ENCODE peak calls at places on chromosomes 5 and 9, in six cellular contexts. One of them, this sample, is unnamed.

GRCh38 chr9:72362680-72363139 is 2.3 kb downstream of the ZFAND5 start:
- DNase-seq in IMR-90: peak
- DNase-seq in mesendoderm: peak
- DNase-seq in neuronal stem cell: no peak
- DNase-seq in H1: no peak
- DNase-seq in trophoblast cell: no peak
- DNase-seq in this sample: peak

GRCh38 chr9:33814816-33815215 is 2.1 kb upstream of the UBE2R2 start:
- DNase-seq in IMR-90: no peak
- DNase-seq in mesendoderm: no peak
- DNase-seq in neuronal stem cell: no peak
- DNase-seq in H1: no peak
- DNase-seq in trophoblast cell: no peak
- DNase-seq in this sample: peak

GRCh38 chr5:71782771-71783770 is 64.0 kb downstream of the CARTPT start:
- DNase-seq in IMR-90: peak
- DNase-seq in mesendoderm: peak
- DNase-seq in neuronal stem cell: peak
- DNase-seq in H1: peak
- DNase-seq in trophoblast cell: peak
- DNase-seq in this sample: peak

GRCh38 chr9:126974604-126975003 is 60.0 kb downstream of the RALGPS1 start:
- DNase-seq in IMR-90: no peak
- DNase-seq in mesendoderm: no peak
- DNase-seq in neuronal stem cell: no peak
- DNase-seq in H1: no peak
- DNase-seq in trophoblast cell: no peak
- DNase-seq in this sample: no peak

GRCh38 chr5:14509556-14509955 is 72.0 kb upstream of the OTULINL start:
- DNase-seq in IMR-90: no peak
- DNase-seq in mesendoderm: no peak
- DNase-seq in neuronal stem cell: no peak
- DNase-seq in H1: no peak
- DNase-seq in trophoblast cell: no peak
- DNase-seq in this sample: no peak

GRCh38 chr5:56816546-56817081 is 1.3 kb downstream of the MAP3K1 start:
- DNase-seq in IMR-90: peak
- DNase-seq in mesendoderm: peak
- DNase-seq in neuronal stem cell: peak
- DNase-seq in H1: no peak
- DNase-seq in trophoblast cell: peak
- DNase-seq in this sample: peak

GRCh38 chr9:125343518-125344284 is 82.1 kb downstream of the GAPVD1 start:
- DNase-seq in IMR-90: peak
- DNase-seq in mesendoderm: peak
- DNase-seq in neuronal stem cell: peak
- DNase-seq in H1: peak
- DNase-seq in trophoblast cell: no peak
- DNase-seq in this sample: peak

GRCh38 chr9:23941051-23941450 is 115.0 kb upstream of the ELAVL2 start:
- DNase-seq in IMR-90: no peak
- DNase-seq in mesendoderm: no peak
- DNase-seq in neuronal stem cell: no peak
- DNase-seq in H1: no peak
- DNase-seq in trophoblast cell: no peak
- DNase-seq in this sample: no peak

GRCh38 chr5:93723005-93723404 is 18.4 kb downstream of the POU5F2 start:
- DNase-seq in IMR-90: peak
- DNase-seq in mesendoderm: no peak
- DNase-seq in neuronal stem cell: no peak
- DNase-seq in H1: no peak
- DNase-seq in trophoblast cell: no peak
- DNase-seq in this sample: no peak

GRCh38 chr9:6506571-6506970 is 93.6 kb downstream of the UHRF2 start:
- DNase-seq in IMR-90: peak
- DNase-seq in mesendoderm: no peak
- DNase-seq in neuronal stem cell: no peak
- DNase-seq in H1: no peak
- DNase-seq in trophoblast cell: no peak
- DNase-seq in this sample: peak

GRCh38 chr9:133477992-133478850 is 678 bp downstream of the SLC2A6 start:
- DNase-seq in IMR-90: peak
- DNase-seq in mesendoderm: peak
- DNase-seq in neuronal stem cell: peak
- DNase-seq in H1: no peak
- DNase-seq in trophoblast cell: peak
- DNase-seq in this sample: peak

GRCh38 chr9:25537857-25538256 is 140.4 kb downstream of the TUSC1 start:
- DNase-seq in IMR-90: no peak
- DNase-seq in mesendoderm: no peak
- DNase-seq in neuronal stem cell: no peak
- DNase-seq in H1: no peak
- DNase-seq in trophoblast cell: no peak
- DNase-seq in this sample: no peak

GRCh38 chr5:57816108-57816507 is 333.5 kb upstream of the ACTBL2 start:
- DNase-seq in IMR-90: peak
- DNase-seq in mesendoderm: peak
- DNase-seq in neuronal stem cell: no peak
- DNase-seq in H1: peak
- DNase-seq in trophoblast cell: no peak
- DNase-seq in this sample: peak

GRCh38 chr5:31362931-31363568 is 168.8 kb downstream of the DROSHA start:
- DNase-seq in IMR-90: peak
- DNase-seq in mesendoderm: no peak
- DNase-seq in neuronal stem cell: no peak
- DNase-seq in H1: no peak
- DNase-seq in trophoblast cell: peak
- DNase-seq in this sample: no peak

GRCh38 chr9:98326402-98327248 is 71.2 kb upstream of the TBC1D2 start:
- DNase-seq in IMR-90: peak
- DNase-seq in mesendoderm: peak
- DNase-seq in neuronal stem cell: no peak
- DNase-seq in H1: no peak
- DNase-seq in trophoblast cell: no peak
- DNase-seq in this sample: no peak

GRCh38 chr9:8205580-8205979 is 406.0 kb upstream of the DMAC1 start:
- DNase-seq in IMR-90: no peak
- DNase-seq in mesendoderm: no peak
- DNase-seq in neuronal stem cell: no peak
- DNase-seq in H1: no peak
- DNase-seq in trophoblast cell: no peak
- DNase-seq in this sample: peak

DNA sequence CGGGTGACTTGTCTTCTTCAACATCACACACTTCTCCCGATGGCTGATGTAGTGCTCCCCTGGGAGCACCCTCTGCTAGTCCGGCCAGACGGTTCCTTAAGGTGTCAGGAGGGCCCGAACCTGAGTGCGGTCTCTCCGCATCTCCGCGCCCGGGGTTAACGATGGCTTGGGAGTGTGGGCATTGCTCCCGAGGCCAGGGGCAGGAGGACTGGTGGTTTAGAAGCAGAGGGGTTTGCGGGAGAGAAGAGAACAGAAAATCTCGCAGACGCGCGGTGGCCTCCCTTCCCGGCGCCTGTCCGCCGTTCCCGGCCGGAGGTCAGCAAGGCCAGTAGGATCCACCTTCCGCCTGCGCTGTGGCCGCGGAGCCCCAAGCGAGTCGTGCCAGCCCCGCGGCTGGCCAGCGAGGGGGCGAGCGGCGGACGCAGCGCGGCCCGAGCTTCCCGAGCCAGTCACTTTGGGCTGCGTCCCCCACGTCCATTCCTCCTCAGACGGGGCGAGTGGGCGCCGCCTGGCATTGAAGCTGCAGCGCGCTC is 700 bp downstream of the CDO1 start:
- DNase-seq in IMR-90: no peak
- DNase-seq in mesendoderm: peak
- DNase-seq in neuronal stem cell: peak
- DNase-seq in H1: no peak
- DNase-seq in trophoblast cell: no peak
- DNase-seq in this sample: peak
- H3K4me3 ChIP-seq in IMR-90: peak
- H3K4me3 ChIP-seq in mesendoderm: peak
- H3K4me3 ChIP-seq in neuronal stem cell: peak
- H3K4me3 ChIP-seq in H1: peak
- H3K4me3 ChIP-seq in trophoblast cell: peak
- H3K4me3 ChIP-seq in this sample: peak

GRCh38 chr5:11504083-11504785 is 400.0 kb downstream of the CTNND2 start:
- DNase-seq in IMR-90: no peak
- DNase-seq in mesendoderm: no peak
- DNase-seq in neuronal stem cell: no peak
- DNase-seq in H1: no peak
- DNase-seq in trophoblast cell: no peak
- DNase-seq in this sample: no peak
- H2BK120ac ChIP-seq in IMR-90: no peak
- H2BK120ac ChIP-seq in mesendoderm: no peak
- H2BK120ac ChIP-seq in neuronal stem cell: no peak
- H2BK120ac ChIP-seq in H1: no peak
- H2BK120ac ChIP-seq in trophoblast cell: peak
- H2BK120ac ChIP-seq in this sample: no peak

DNA sequence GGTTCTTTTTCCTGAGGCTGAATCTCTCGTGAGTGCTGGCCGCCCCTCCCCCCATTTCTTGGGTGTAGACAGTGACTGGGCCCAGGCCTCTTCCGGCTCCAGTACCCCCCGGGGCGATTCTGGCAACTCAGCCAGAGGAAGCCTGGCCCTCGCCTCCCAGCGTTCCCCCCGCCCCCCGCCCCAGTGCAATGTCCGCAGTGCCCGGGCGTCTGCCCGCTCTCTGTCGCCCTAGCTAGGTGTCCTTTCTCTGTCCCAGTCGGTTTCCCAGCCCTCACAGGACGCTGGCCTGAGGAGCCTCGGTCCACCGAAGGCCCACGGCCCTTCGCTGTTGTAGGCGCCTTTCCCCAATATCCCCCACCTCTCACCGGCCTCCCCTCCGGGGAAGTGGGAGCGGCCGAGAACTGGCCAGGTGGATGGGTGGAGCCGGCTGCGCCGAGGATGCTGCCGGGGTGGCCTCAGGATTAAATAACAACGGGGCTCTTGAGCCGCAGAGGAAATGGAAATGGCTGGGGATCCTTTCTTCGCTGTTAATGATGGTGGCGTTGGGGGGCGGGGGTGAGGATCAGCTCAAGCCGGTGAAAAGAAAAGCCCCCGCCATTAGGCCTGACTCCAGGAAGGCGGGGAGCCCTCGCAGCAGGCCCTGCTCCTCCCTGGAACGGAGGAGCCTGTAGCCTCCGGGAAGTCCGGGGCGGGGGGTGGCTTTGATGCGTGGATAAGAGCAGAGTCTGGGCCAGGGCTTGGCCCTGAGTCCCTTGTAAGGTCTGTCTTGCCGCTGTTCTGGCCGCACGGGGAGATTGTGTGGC is 1.1 kb upstream of the SPRY4 start:
- DNase-seq in IMR-90: peak
- DNase-seq in mesendoderm: peak
- DNase-seq in neuronal stem cell: peak
- DNase-seq in H1: peak
- DNase-seq in trophoblast cell: peak
- DNase-seq in this sample: peak
- H2BK5ac ChIP-seq in IMR-90: peak
- H2BK5ac ChIP-seq in mesendoderm: peak
- H2BK5ac ChIP-seq in neuronal stem cell: peak
- H2BK5ac ChIP-seq in H1: peak
- H2BK5ac ChIP-seq in trophoblast cell: peak
- H2BK5ac ChIP-seq in this sample: peak

GRCh38 chr5:43038523-43038989 is 1.6 kb downstream of the ANXA2R start:
- DNase-seq in IMR-90: peak
- DNase-seq in mesendoderm: peak
- DNase-seq in neuronal stem cell: no peak
- DNase-seq in H1: no peak
- DNase-seq in trophoblast cell: no peak
- DNase-seq in this sample: peak

GRCh38 chr5:43037929-43038510 is 2.1 kb downstream of the ANXA2R start:
- DNase-seq in IMR-90: peak
- DNase-seq in mesendoderm: peak
- DNase-seq in neuronal stem cell: no peak
- DNase-seq in H1: no peak
- DNase-seq in trophoblast cell: no peak
- DNase-seq in this sample: peak

GRCh38 chr5:43039115-43039467 is 1.0 kb downstream of the ANXA2R start:
- DNase-seq in IMR-90: no peak
- DNase-seq in mesendoderm: no peak
- DNase-seq in neuronal stem cell: no peak
- DNase-seq in H1: no peak
- DNase-seq in trophoblast cell: no peak
- DNase-seq in this sample: no peak

GRCh38 chr5:43036409-43036808 is 3.7 kb downstream of the ANXA2R start:
- DNase-seq in IMR-90: no peak
- DNase-seq in mesendoderm: peak
- DNase-seq in neuronal stem cell: no peak
- DNase-seq in H1: no peak
- DNase-seq in trophoblast cell: no peak
- DNase-seq in this sample: no peak

DNA sequence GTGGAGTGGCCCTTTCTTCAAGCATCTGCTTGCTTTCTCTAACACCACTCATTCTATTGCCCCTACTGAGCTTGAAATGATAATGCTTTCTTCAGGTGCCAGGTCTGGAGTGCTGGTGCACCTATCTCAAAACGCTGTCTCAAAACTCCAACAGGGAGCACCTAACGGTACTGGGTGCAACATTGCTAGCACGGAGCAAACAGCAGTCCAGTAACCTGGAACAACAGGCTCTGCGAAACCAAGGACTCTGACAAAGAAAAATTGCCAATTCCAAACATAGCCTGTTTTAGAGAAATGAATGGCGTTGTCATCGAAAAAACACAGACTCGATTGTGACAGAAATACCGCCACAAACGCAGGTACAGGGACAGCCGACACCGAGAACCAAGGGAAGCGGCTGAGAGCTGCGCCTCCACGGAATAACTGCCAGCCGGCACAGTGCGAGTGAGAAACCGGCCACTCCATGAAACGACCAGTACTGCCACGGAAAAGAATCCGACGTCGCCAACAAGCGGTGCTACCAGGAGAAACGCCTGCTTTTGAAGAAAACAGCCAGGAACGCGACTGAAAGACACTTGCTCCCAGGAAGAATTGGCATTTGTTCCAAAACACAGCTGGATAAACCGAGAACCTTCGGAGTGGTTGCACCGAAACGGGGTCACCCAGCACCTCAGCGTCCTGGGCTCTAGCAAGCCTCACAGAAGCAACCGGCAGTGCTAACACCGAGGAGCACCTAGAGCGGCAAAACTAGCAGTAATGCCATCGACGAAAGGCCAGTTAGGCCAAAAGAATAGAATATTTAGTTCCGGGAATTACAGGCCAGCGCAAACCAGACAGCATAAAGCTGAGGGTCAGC is 3.0 kb downstream of the ANXA2R start:
- DNase-seq in IMR-90: peak
- DNase-seq in mesendoderm: peak
- DNase-seq in neuronal stem cell: no peak
- DNase-seq in H1: no peak
- DNase-seq in trophoblast cell: no peak
- DNase-seq in this sample: no peak
- H3K4me3 ChIP-seq in IMR-90: peak
- H3K4me3 ChIP-seq in mesendoderm: no peak
- H3K4me3 ChIP-seq in neuronal stem cell: no peak
- H3K4me3 ChIP-seq in H1: no peak
- H3K4me3 ChIP-seq in trophoblast cell: no peak
- H3K4me3 ChIP-seq in this sample: no peak

This sample was measured in mesenchymal stem cell.